ENCODE peak calls at places on chromosomes 13 and 19, in four cellular contexts. J is Kasumi-1, Z is kidney tubule cell, C is fibroblast of the aortic adventitia. W is an unnamed sample.

GRCh38 chr13:76292031-76292430 is 594.2 kb downstream of the KCTD12 start:
- DNase-seq in J (no peak), Z (no peak), C (no peak), W (no peak)

GRCh38 chr13:20711301-20712044 is 8.0 kb downstream of the IL17D start:
- DNase-seq in J (no peak), Z (peak), C (no peak), W (peak)

GRCh38 chr13:77218274-77218673 is 108.6 kb downstream of the MYCBP2 start:
- DNase-seq in J (no peak), Z (no peak), C (no peak), W (no peak)

GRCh38 chr13:73299787-73300186 is 241.0 kb downstream of the KLF5 start:
- DNase-seq in J (no peak), Z (no peak), C (peak), W (no peak)

GRCh38 chr13:108154421-108154858 is 60.9 kb downstream of the LIG4 start:
- DNase-seq in J (no peak), Z (no peak), C (no peak), W (no peak)

GRCh38 chr13:28471408-28471807 is 23.5 kb downstream of the FLT1 start:
- DNase-seq in J (no peak), Z (no peak), C (no peak), W (no peak)

GRCh38 chr13:99996177-99996705 is 14.7 kb downstream of the ZIC2 start:
- DNase-seq in J (no peak), Z (no peak), C (no peak), W (no peak)

GRCh38 chr13:43664700-43665191 is 122.0 kb downstream of the ENOX1 start:
- DNase-seq in J (no peak), Z (peak), C (peak), W (no peak)

GRCh38 chr13:73225983-73226382 is 167.2 kb downstream of the KLF5 start:
- DNase-seq in J (no peak), Z (no peak), C (no peak), W (no peak)

GRCh38 chr19:3061214-3062161 is 807 bp downstream of the TLE5 start:
- DNase-seq in J (peak), Z (peak), C (no peak), W (peak)

GRCh38 chr19:5081441-5082161 is 112.7 kb downstream of the KDM4B start:
- DNase-seq in J (no peak), Z (no peak), C (no peak), W (no peak)

GRCh38 chr13:25217023-25217909 is 45.2 kb upstream of the AMER2 start:
- DNase-seq in J (no peak), Z (peak), C (peak), W (no peak)

GRCh38 chr13:21967871-21968270 is 297.0 kb downstream of the FGF9 start:
- DNase-seq in J (no peak), Z (no peak), C (no peak), W (no peak)

GRCh38 chr13:97141564-97142005 is 80.5 kb upstream of the MBNL2 start:
- DNase-seq in J (peak), Z (peak), C (peak), W (peak)

W was measured in NB4.